ENCODE peak calls at places on chromosomes 3 and 15, in five cellular contexts. Q is epithelial cell of proximal tubule, U is psoas muscle, X is GM10248, W is A549. R is an unnamed sample.

GRCh38 chr15:99932676-99933402 is 199.6 kb upstream of the LYSMD4 start:
- DNase-seq in Q (no peak), U (no peak), X (no peak), W (no peak), R (no peak)

GRCh38 chr3:134065252-134065651 is 35.5 kb upstream of the SLCO2A1 start:
- DNase-seq in Q (no peak), U (no peak), X (no peak), W (no peak), R (no peak)

GRCh38 chr3:132843349-132843748 is 121.1 kb upstream of the NPHP3 start:
- DNase-seq in Q (no peak), U (no peak), X (no peak), W (no peak), R (no peak)

GRCh38 chr3:33064929-33065328 is 32.0 kb downstream of the GLB1 start:
- DNase-seq in Q (no peak), U (no peak), X (no peak), W (no peak), R (no peak)

GRCh38 chr3:143265501-143266070 is 146.0 kb downstream of the CHST2 start:
- DNase-seq in Q (no peak), U (no peak), X (no peak), W (no peak), R (no peak)

GRCh38 chr15:90583471-90584252 is 53.9 kb downstream of the CRTC3 start:
- DNase-seq in Q (no peak), U (no peak), X (no peak), W (no peak), R (no peak)

GRCh38 chr3:123559040-123559861 is 25.6 kb downstream of the HACD2 start:
- DNase-seq in Q (no peak), U (no peak), X (peak), W (peak), R (peak)

GRCh38 chr15:52287114-52287513 is 8.5 kb downstream of the MYO5C start:
- DNase-seq in Q (no peak), U (no peak), X (no peak), W (peak), R (no peak)

GRCh38 chr3:105747056-105747455 is 121.8 kb downstream of the CBLB start:
- DNase-seq in Q (peak), U (no peak), X (no peak), W (peak), R (no peak)

GRCh38 chr3:27589795-27590194 is 105.6 kb upstream of the SLC4A7 start:
- DNase-seq in Q (no peak), U (no peak), X (no peak), W (no peak), R (no peak)

GRCh38 chr3:5757213-5757804 is 569.8 kb downstream of the EDEM1 start:
- DNase-seq in Q (no peak), U (no peak), X (no peak), W (no peak), R (no peak)

GRCh38 chr3:142902356-142902755 is 13.5 kb upstream of the PCOLCE2 start:
- DNase-seq in Q (no peak), U (no peak), X (no peak), W (no peak), R (no peak)

GRCh38 chr15:62858343-62858742 is 184.2 kb upstream of the TPM1 start:
- DNase-seq in Q (no peak), U (no peak), X (no peak), W (no peak), R (no peak)

GRCh38 chr3:194367992-194368841 is 1.3 kb downstream of the LRRC15 start:
- DNase-seq in Q (no peak), U (no peak), X (no peak), W (no peak), R (no peak)

GRCh38 chr3:171384101-171384891 is 75.9 kb downstream of the TNIK start:
- DNase-seq in Q (no peak), U (no peak), X (no peak), W (no peak), R (no peak)

DNA sequence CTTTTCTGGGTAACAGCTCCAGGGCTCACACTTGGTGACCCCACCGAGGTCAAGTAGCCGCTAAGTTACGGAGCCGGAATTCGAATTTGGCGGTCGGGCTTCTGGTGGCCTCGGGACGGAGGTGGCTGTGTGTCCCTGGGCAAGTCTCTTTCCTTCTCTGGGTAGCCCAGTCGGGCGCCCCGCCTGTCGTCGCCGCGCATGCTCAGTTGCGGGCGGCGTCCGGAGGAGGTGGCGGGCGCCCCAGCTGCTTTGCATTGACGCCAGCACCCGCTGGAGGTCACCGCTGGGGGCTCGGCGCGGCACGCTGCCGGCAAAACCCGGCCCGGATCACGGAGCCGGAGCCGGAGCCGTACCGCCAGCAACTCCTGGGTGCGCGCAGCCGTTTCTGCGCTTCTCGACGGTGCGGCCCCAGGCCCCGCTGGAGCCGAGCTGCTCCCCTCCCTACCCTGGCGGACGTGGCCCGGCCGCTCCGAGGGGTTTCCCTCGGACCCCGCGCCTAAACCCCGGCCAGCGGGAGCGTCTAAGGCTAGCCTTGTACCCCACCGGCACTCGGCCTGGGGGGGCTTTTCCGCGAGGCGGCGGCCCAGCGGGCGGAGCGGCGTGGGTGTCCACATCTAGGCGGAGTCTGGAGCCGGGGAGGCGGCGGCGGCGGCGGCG is 474 bp upstream of the PDE8A start:
- DNase-seq in Q (peak), U (peak), X (peak), W (peak), R (peak)
- TF ChIP-seq CTCF in Q (peak), U (peak), X (no peak), W (peak), R (no peak)

GRCh38 chr15:50886139-50886467 is 22.4 kb upstream of the AP4E1 start:
- DNase-seq in Q (no peak), U (no peak), X (no peak), W (no peak), R (no peak)
- TF ChIP-seq CTCF in Q (no peak), U (no peak), X (no peak), W (peak), R (no peak)

DNA sequence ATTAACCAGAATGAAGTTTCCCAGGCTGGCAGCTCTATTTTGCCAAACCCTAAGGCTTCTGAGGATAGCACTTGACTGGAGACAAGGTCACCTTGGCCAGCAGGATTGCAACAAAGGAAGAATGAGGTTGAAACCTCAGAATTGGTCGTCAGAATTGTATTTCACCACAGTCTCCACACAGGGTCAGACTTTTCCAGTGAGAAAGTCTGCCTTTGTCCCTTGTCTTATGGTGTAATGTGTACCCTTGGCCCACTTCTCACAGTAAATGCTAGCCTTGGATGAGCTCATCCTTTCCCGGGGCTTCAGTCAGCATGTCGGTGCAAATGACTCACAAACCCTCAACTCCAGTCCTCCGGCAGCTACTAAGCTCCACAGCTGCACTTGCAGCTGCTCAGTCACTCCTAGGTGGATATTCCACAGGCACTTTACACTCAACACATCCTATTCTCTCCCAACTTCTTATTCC is 19.7 kb downstream of the SSR3 start:
- DNase-seq in Q (peak), U (peak), X (no peak), W (peak), R (no peak)
- TF ChIP-seq CTCF in Q (peak), U (peak), X (peak), W (peak), R (no peak)

DNA sequence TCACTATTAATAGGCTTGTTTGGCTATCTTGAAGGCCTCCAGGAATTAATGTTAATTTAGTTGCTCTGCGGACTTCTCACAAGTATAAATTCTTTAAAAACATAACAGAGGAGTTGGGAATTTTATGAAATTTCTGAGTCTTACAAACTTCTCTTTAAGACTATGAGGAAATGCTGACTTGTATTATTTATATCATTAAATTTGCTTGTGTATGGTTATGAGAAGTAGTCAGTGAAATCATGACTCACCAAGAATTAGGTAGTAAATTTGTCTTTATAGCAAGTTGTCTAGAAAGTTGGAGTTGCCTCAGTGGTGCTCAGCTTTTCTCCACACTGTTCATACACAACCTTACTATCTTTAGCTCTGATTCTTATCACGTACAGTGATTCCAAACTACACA is 26.5 kb downstream of the PHLDB2 start:
- DNase-seq in Q (no peak), U (no peak), X (no peak), W (no peak), R (no peak)
- TF ChIP-seq CTCF in Q (no peak), U (no peak), X (no peak), W (no peak), R (no peak)

DNA sequence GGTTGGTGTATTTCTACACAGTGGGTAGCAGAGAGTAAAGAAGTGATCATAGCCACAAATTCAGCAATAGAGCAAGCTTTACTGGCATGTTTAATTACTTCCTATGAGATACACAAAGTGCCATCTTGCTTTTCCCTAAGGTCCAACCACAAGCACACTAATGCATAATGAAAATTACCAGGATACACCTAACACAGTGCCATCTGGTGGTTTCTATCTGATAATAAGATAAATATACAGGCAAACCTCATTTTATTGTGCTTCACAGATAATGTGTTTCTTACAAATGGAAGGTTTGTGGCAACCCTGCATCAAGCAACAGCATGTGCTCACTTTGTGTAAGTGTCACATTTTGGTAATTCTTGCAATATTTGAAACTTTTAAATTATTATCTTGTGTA is 223.0 kb downstream of the NSUN3 start:
- DNase-seq in Q (no peak), U (no peak), X (no peak), W (no peak), R (no peak)
- TF ChIP-seq CTCF in Q (peak), U (no peak), X (no peak), W (peak), R (no peak)

GRCh38 chr15:41116872-41117242 is 777 bp upstream of the INO80 start:
- DNase-seq in Q (no peak), U (no peak), X (no peak), W (no peak), R (no peak)

GRCh38 chr15:41115088-41115651 is 910 bp downstream of the INO80 start:
- DNase-seq in Q (no peak), U (no peak), X (no peak), W (no peak), R (peak)

GRCh38 chr15:41115652-41116115 is 396 bp downstream of the INO80 start:
- DNase-seq in Q (no peak), U (peak), X (peak), W (peak), R (no peak)

GRCh38 chr15:41121951-41122350 is 5.9 kb upstream of the INO80 start:
- DNase-seq in Q (no peak), U (no peak), X (no peak), W (no peak), R (no peak)

GRCh38 chr15:41116116-41116871 is at the start of gene INO80:
- DNase-seq in Q (peak), U (peak), X (peak), W (peak), R (peak)
- TF ChIP-seq CTCF in Q (no peak), U (no peak), X (no peak), W (no peak), R (no peak)

GRCh38 chr3:159586587-159587202 is 401.9 kb upstream of the IL12A start:
- DNase-seq in Q (no peak), U (no peak), X (no peak), W (peak), R (no peak)
- TF ChIP-seq CTCF in Q (peak), U (no peak), X (no peak), W (peak), R (peak)

R was measured in GM13976.